ENCODE peak calls at places on chromosomes 13 and 19, in ten cellular contexts. One of them, this sample, is unnamed.

GRCh38 chr19:38319421-38320258 is at the start of gene KCNK6:
- DNase-seq in adrenal gland: no peak
- DNase-seq in activated naive CD4-positive, alpha-beta T cell treated with anti-CD3 and anti-CD28 coated beads, Interleukin-2, amount 10 ng/mL, durations not matched to agents 7 days and 5 days: peak
- DNase-seq in NCI-H1092: no peak
- DNase-seq in dorsolateral prefrontal cortex: peak
- DNase-seq in ureter: peak
- DNase-seq in stimulated activated CD4-positive, alpha-beta T cell treated with anti-CD3 and anti-CD28 coated beads, TNF-alpha, amount 100 ng/mL, for 1 hour: peak
- DNase-seq in ACHN: peak
- DNase-seq in NCI-H1930: no peak
- DNase-seq in H9: peak
- DNase-seq in this sample: no peak

GRCh38 chr19:53536223-53536543 is 1.8 kb upstream of the ZNF331 start:
- DNase-seq in adrenal gland: no peak
- DNase-seq in activated naive CD4-positive, alpha-beta T cell treated with anti-CD3 and anti-CD28 coated beads, Interleukin-2, amount 10 ng/mL, durations not matched to agents 7 days and 5 days: no peak
- DNase-seq in NCI-H1092: no peak
- DNase-seq in dorsolateral prefrontal cortex: no peak
- DNase-seq in ureter: no peak
- DNase-seq in stimulated activated CD4-positive, alpha-beta T cell treated with anti-CD3 and anti-CD28 coated beads, TNF-alpha, amount 100 ng/mL, for 1 hour: no peak
- DNase-seq in ACHN: no peak
- DNase-seq in NCI-H1930: no peak
- DNase-seq in H9: no peak
- DNase-seq in this sample: no peak

GRCh38 chr13:75432045-75432444 is 49.9 kb downstream of the TBC1D4 start:
- DNase-seq in adrenal gland: no peak
- DNase-seq in activated naive CD4-positive, alpha-beta T cell treated with anti-CD3 and anti-CD28 coated beads, Interleukin-2, amount 10 ng/mL, durations not matched to agents 7 days and 5 days: no peak
- DNase-seq in NCI-H1092: no peak
- DNase-seq in dorsolateral prefrontal cortex: no peak
- DNase-seq in ureter: no peak
- DNase-seq in stimulated activated CD4-positive, alpha-beta T cell treated with anti-CD3 and anti-CD28 coated beads, TNF-alpha, amount 100 ng/mL, for 1 hour: no peak
- DNase-seq in ACHN: peak
- DNase-seq in NCI-H1930: no peak
- DNase-seq in H9: no peak
- DNase-seq in this sample: no peak

GRCh38 chr19:8256276-8257051 is 47.3 kb downstream of the CERS4 start:
- DNase-seq in adrenal gland: no peak
- DNase-seq in activated naive CD4-positive, alpha-beta T cell treated with anti-CD3 and anti-CD28 coated beads, Interleukin-2, amount 10 ng/mL, durations not matched to agents 7 days and 5 days: no peak
- DNase-seq in NCI-H1092: no peak
- DNase-seq in dorsolateral prefrontal cortex: no peak
- DNase-seq in ureter: no peak
- DNase-seq in stimulated activated CD4-positive, alpha-beta T cell treated with anti-CD3 and anti-CD28 coated beads, TNF-alpha, amount 100 ng/mL, for 1 hour: no peak
- DNase-seq in ACHN: no peak
- DNase-seq in NCI-H1930: no peak
- DNase-seq in H9: no peak
- DNase-seq in this sample: no peak

GRCh38 chr13:21316376-21316775 is 139.9 kb downstream of the MRPL57 start:
- DNase-seq in adrenal gland: no peak
- DNase-seq in activated naive CD4-positive, alpha-beta T cell treated with anti-CD3 and anti-CD28 coated beads, Interleukin-2, amount 10 ng/mL, durations not matched to agents 7 days and 5 days: no peak
- DNase-seq in NCI-H1092: no peak
- DNase-seq in dorsolateral prefrontal cortex: no peak
- DNase-seq in ureter: no peak
- DNase-seq in stimulated activated CD4-positive, alpha-beta T cell treated with anti-CD3 and anti-CD28 coated beads, TNF-alpha, amount 100 ng/mL, for 1 hour: no peak
- DNase-seq in ACHN: no peak
- DNase-seq in NCI-H1930: no peak
- DNase-seq in H9: no peak
- DNase-seq in this sample: no peak

GRCh38 chr19:35446194-35446593 is 1.9 kb upstream of the FFAR2 start:
- DNase-seq in adrenal gland: no peak
- DNase-seq in activated naive CD4-positive, alpha-beta T cell treated with anti-CD3 and anti-CD28 coated beads, Interleukin-2, amount 10 ng/mL, durations not matched to agents 7 days and 5 days: no peak
- DNase-seq in NCI-H1092: no peak
- DNase-seq in dorsolateral prefrontal cortex: no peak
- DNase-seq in ureter: no peak
- DNase-seq in stimulated activated CD4-positive, alpha-beta T cell treated with anti-CD3 and anti-CD28 coated beads, TNF-alpha, amount 100 ng/mL, for 1 hour: no peak
- DNase-seq in ACHN: no peak
- DNase-seq in NCI-H1930: no peak
- DNase-seq in H9: no peak
- DNase-seq in this sample: no peak

GRCh38 chr19:19107663-19108062 is 30.6 kb downstream of the TMEM161A start:
- DNase-seq in adrenal gland: no peak
- DNase-seq in activated naive CD4-positive, alpha-beta T cell treated with anti-CD3 and anti-CD28 coated beads, Interleukin-2, amount 10 ng/mL, durations not matched to agents 7 days and 5 days: no peak
- DNase-seq in NCI-H1092: no peak
- DNase-seq in dorsolateral prefrontal cortex: no peak
- DNase-seq in ureter: no peak
- DNase-seq in stimulated activated CD4-positive, alpha-beta T cell treated with anti-CD3 and anti-CD28 coated beads, TNF-alpha, amount 100 ng/mL, for 1 hour: no peak
- DNase-seq in ACHN: no peak
- DNase-seq in NCI-H1930: no peak
- DNase-seq in H9: peak
- DNase-seq in this sample: no peak

GRCh38 chr13:36718146-36718545 is 44.3 kb downstream of the SERTM1 start:
- DNase-seq in adrenal gland: no peak
- DNase-seq in activated naive CD4-positive, alpha-beta T cell treated with anti-CD3 and anti-CD28 coated beads, Interleukin-2, amount 10 ng/mL, durations not matched to agents 7 days and 5 days: no peak
- DNase-seq in NCI-H1092: no peak
- DNase-seq in dorsolateral prefrontal cortex: no peak
- DNase-seq in ureter: no peak
- DNase-seq in stimulated activated CD4-positive, alpha-beta T cell treated with anti-CD3 and anti-CD28 coated beads, TNF-alpha, amount 100 ng/mL, for 1 hour: no peak
- DNase-seq in ACHN: no peak
- DNase-seq in NCI-H1930: no peak
- DNase-seq in H9: no peak
- DNase-seq in this sample: no peak

GRCh38 chr13:48437381-48437780 is 24.5 kb upstream of the LPAR6 start:
- DNase-seq in adrenal gland: peak
- DNase-seq in activated naive CD4-positive, alpha-beta T cell treated with anti-CD3 and anti-CD28 coated beads, Interleukin-2, amount 10 ng/mL, durations not matched to agents 7 days and 5 days: no peak
- DNase-seq in NCI-H1092: no peak
- DNase-seq in dorsolateral prefrontal cortex: no peak
- DNase-seq in ureter: peak
- DNase-seq in stimulated activated CD4-positive, alpha-beta T cell treated with anti-CD3 and anti-CD28 coated beads, TNF-alpha, amount 100 ng/mL, for 1 hour: no peak
- DNase-seq in ACHN: peak
- DNase-seq in NCI-H1930: no peak
- DNase-seq in H9: no peak
- DNase-seq in this sample: peak

GRCh38 chr13:51912091-51912490 is 50.3 kb downstream of the CCDC70 start:
- DNase-seq in adrenal gland: no peak
- DNase-seq in activated naive CD4-positive, alpha-beta T cell treated with anti-CD3 and anti-CD28 coated beads, Interleukin-2, amount 10 ng/mL, durations not matched to agents 7 days and 5 days: no peak
- DNase-seq in NCI-H1092: peak
- DNase-seq in dorsolateral prefrontal cortex: peak
- DNase-seq in ureter: no peak
- DNase-seq in stimulated activated CD4-positive, alpha-beta T cell treated with anti-CD3 and anti-CD28 coated beads, TNF-alpha, amount 100 ng/mL, for 1 hour: no peak
- DNase-seq in ACHN: peak
- DNase-seq in NCI-H1930: no peak
- DNase-seq in H9: peak
- DNase-seq in this sample: no peak

GRCh38 chr19:53980553-53981407 is 10.7 kb upstream of the CACNG6 start:
- DNase-seq in adrenal gland: no peak
- DNase-seq in activated naive CD4-positive, alpha-beta T cell treated with anti-CD3 and anti-CD28 coated beads, Interleukin-2, amount 10 ng/mL, durations not matched to agents 7 days and 5 days: no peak
- DNase-seq in NCI-H1092: no peak
- DNase-seq in dorsolateral prefrontal cortex: no peak
- DNase-seq in ureter: no peak
- DNase-seq in stimulated activated CD4-positive, alpha-beta T cell treated with anti-CD3 and anti-CD28 coated beads, TNF-alpha, amount 100 ng/mL, for 1 hour: no peak
- DNase-seq in ACHN: no peak
- DNase-seq in NCI-H1930: no peak
- DNase-seq in H9: peak
- DNase-seq in this sample: peak

GRCh38 chr19:42529248-42529764 is 1.0 kb upstream of the CEACAM1 start:
- DNase-seq in adrenal gland: peak
- DNase-seq in activated naive CD4-positive, alpha-beta T cell treated with anti-CD3 and anti-CD28 coated beads, Interleukin-2, amount 10 ng/mL, durations not matched to agents 7 days and 5 days: peak
- DNase-seq in NCI-H1092: no peak
- DNase-seq in dorsolateral prefrontal cortex: peak
- DNase-seq in ureter: peak
- DNase-seq in stimulated activated CD4-positive, alpha-beta T cell treated with anti-CD3 and anti-CD28 coated beads, TNF-alpha, amount 100 ng/mL, for 1 hour: peak
- DNase-seq in ACHN: peak
- DNase-seq in NCI-H1930: no peak
- DNase-seq in H9: peak
- DNase-seq in this sample: peak

GRCh38 chr19:13122275-13122878 is 4.3 kb downstream of the NACC1 start:
- DNase-seq in adrenal gland: no peak
- DNase-seq in activated naive CD4-positive, alpha-beta T cell treated with anti-CD3 and anti-CD28 coated beads, Interleukin-2, amount 10 ng/mL, durations not matched to agents 7 days and 5 days: no peak
- DNase-seq in NCI-H1092: no peak
- DNase-seq in dorsolateral prefrontal cortex: no peak
- DNase-seq in ureter: no peak
- DNase-seq in stimulated activated CD4-positive, alpha-beta T cell treated with anti-CD3 and anti-CD28 coated beads, TNF-alpha, amount 100 ng/mL, for 1 hour: no peak
- DNase-seq in ACHN: no peak
- DNase-seq in NCI-H1930: no peak
- DNase-seq in H9: no peak
- DNase-seq in this sample: no peak

GRCh38 chr13:27927444-27928352 is 7.9 kb downstream of the PDX1 start:
- DNase-seq in adrenal gland: no peak
- DNase-seq in activated naive CD4-positive, alpha-beta T cell treated with anti-CD3 and anti-CD28 coated beads, Interleukin-2, amount 10 ng/mL, durations not matched to agents 7 days and 5 days: no peak
- DNase-seq in NCI-H1092: no peak
- DNase-seq in dorsolateral prefrontal cortex: no peak
- DNase-seq in ureter: no peak
- DNase-seq in stimulated activated CD4-positive, alpha-beta T cell treated with anti-CD3 and anti-CD28 coated beads, TNF-alpha, amount 100 ng/mL, for 1 hour: no peak
- DNase-seq in ACHN: no peak
- DNase-seq in NCI-H1930: no peak
- DNase-seq in H9: peak
- DNase-seq in this sample: no peak

GRCh38 chr19:48279747-48280146 is 9.9 kb downstream of the ZNF114 start:
- DNase-seq in adrenal gland: no peak
- DNase-seq in activated naive CD4-positive, alpha-beta T cell treated with anti-CD3 and anti-CD28 coated beads, Interleukin-2, amount 10 ng/mL, durations not matched to agents 7 days and 5 days: no peak
- DNase-seq in NCI-H1092: no peak
- DNase-seq in dorsolateral prefrontal cortex: no peak
- DNase-seq in ureter: no peak
- DNase-seq in stimulated activated CD4-positive, alpha-beta T cell treated with anti-CD3 and anti-CD28 coated beads, TNF-alpha, amount 100 ng/mL, for 1 hour: no peak
- DNase-seq in ACHN: no peak
- DNase-seq in NCI-H1930: no peak
- DNase-seq in H9: no peak
- DNase-seq in this sample: no peak

GRCh38 chr19:39595950-39596349 is 6.4 kb upstream of the LGALS13 start:
- DNase-seq in adrenal gland: no peak
- DNase-seq in activated naive CD4-positive, alpha-beta T cell treated with anti-CD3 and anti-CD28 coated beads, Interleukin-2, amount 10 ng/mL, durations not matched to agents 7 days and 5 days: no peak
- DNase-seq in NCI-H1092: no peak
- DNase-seq in dorsolateral prefrontal cortex: no peak
- DNase-seq in ureter: no peak
- DNase-seq in stimulated activated CD4-positive, alpha-beta T cell treated with anti-CD3 and anti-CD28 coated beads, TNF-alpha, amount 100 ng/mL, for 1 hour: no peak
- DNase-seq in ACHN: no peak
- DNase-seq in NCI-H1930: no peak
- DNase-seq in H9: no peak
- DNase-seq in this sample: no peak

GRCh38 chr13:100210966-100211710 is 122.2 kb downstream of the PCCA start:
- DNase-seq in adrenal gland: no peak
- DNase-seq in activated naive CD4-positive, alpha-beta T cell treated with anti-CD3 and anti-CD28 coated beads, Interleukin-2, amount 10 ng/mL, durations not matched to agents 7 days and 5 days: no peak
- DNase-seq in NCI-H1092: no peak
- DNase-seq in dorsolateral prefrontal cortex: no peak
- DNase-seq in ureter: no peak
- DNase-seq in stimulated activated CD4-positive, alpha-beta T cell treated with anti-CD3 and anti-CD28 coated beads, TNF-alpha, amount 100 ng/mL, for 1 hour: no peak
- DNase-seq in ACHN: no peak
- DNase-seq in NCI-H1930: no peak
- DNase-seq in H9: no peak
- DNase-seq in this sample: no peak

GRCh38 chr19:6862673-6863078 is 24.7 kb upstream of the ADGRE1 start:
- DNase-seq in adrenal gland: peak
- DNase-seq in activated naive CD4-positive, alpha-beta T cell treated with anti-CD3 and anti-CD28 coated beads, Interleukin-2, amount 10 ng/mL, durations not matched to agents 7 days and 5 days: peak
- DNase-seq in NCI-H1092: peak
- DNase-seq in dorsolateral prefrontal cortex: peak
- DNase-seq in ureter: peak
- DNase-seq in stimulated activated CD4-positive, alpha-beta T cell treated with anti-CD3 and anti-CD28 coated beads, TNF-alpha, amount 100 ng/mL, for 1 hour: peak
- DNase-seq in ACHN: peak
- DNase-seq in NCI-H1930: no peak
- DNase-seq in H9: peak
- DNase-seq in this sample: peak

This sample was measured in A673.